ENCODE peak calls at places on chromosomes 1 and 21, in nine cellular contexts. Y is cardiac fibroblast, L is astrocyte of the spinal cord, J is endodermal cell, E is GM06990, Z is gastrocnemius medialis, Q is foreskin fibroblast, H is mammary epithelial cell, S is bronchial epithelial cell. V is an unnamed sample.

GRCh38 chr1:2480236-2480985 is 4.3 kb downstream of the PLCH2 start:
- DNase-seq in Y (no peak), L (no peak), J (no peak), E (no peak), Z (no peak), Q (no peak), H (no peak), S (no peak), V (no peak)

GRCh38 chr1:158035976-158036583 is 42.6 kb downstream of the KIRREL1 start:
- DNase-seq in Y (peak), L (peak), J (peak), E (no peak), Z (no peak), Q (peak), H (peak), S (peak), V (no peak)

GRCh38 chr1:151199860-151200581 is 1.7 kb downstream of the PIP5K1A start:
- DNase-seq in Y (peak), L (peak), J (no peak), E (no peak), Z (no peak), Q (peak), H (peak), S (peak), V (no peak)

GRCh38 chr1:160724445-160725242 is 13.0 kb upstream of the CD48 start:
- DNase-seq in Y (no peak), L (no peak), J (no peak), E (no peak), Z (no peak), Q (no peak), H (peak), S (peak), V (no peak)

GRCh38 chr1:199403421-199404116 is 623.9 kb upstream of the NR5A2 start:
- DNase-seq in Y (peak), L (peak), J (no peak), E (no peak), Z (no peak), Q (peak), H (no peak), S (no peak), V (no peak)

GRCh38 chr1:97499667-97500066 is 421.2 kb downstream of the DPYD start:
- DNase-seq in Y (peak), L (no peak), J (no peak), E (no peak), Z (no peak), Q (no peak), H (no peak), S (no peak), V (no peak)

GRCh38 chr21:29077651-29078090 is 4.2 kb upstream of the CCT8 start:
- DNase-seq in Y (peak), L (peak), J (no peak), E (peak), Z (no peak), Q (no peak), H (no peak), S (peak), V (no peak)

GRCh38 chr1:66624412-66625060 is 90.6 kb downstream of the SGIP1 start:
- DNase-seq in Y (peak), L (peak), J (no peak), E (no peak), Z (no peak), Q (peak), H (peak), S (peak), V (no peak)

GRCh38 chr21:34952701-34953100 is 96.4 kb downstream of the RUNX1 start:
- DNase-seq in Y (no peak), L (no peak), J (no peak), E (no peak), Z (no peak), Q (no peak), H (peak), S (peak), V (no peak)

GRCh38 chr1:102790997-102791396 is 317.3 kb downstream of the COL11A1 start:
- DNase-seq in Y (peak), L (peak), J (no peak), E (no peak), Z (no peak), Q (no peak), H (no peak), S (no peak), V (no peak)
- TF ChIP-seq CTCF in Y (peak), L (peak), J (peak), E (no peak), Z (no peak), Q (peak), H (no peak), S (no peak), V (no peak)

DNA sequence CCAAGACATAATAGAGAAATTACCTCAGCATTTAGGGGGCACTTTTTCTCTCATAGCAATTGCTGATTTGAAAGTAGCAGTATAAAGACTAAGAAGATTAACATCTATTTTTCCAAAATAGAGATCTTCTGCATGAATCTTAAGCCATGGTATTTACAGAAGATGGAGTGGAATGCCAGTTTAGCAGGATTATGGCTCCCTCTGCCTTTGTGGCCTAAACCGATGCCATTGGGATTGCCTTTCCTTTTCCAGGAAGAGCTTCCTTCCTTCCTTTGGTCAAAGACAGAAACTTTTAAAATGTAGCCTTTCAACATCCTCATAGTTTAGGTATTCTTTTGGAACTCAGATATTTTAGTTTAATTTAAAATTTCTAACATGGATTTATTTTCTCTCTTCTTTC is 39.4 kb downstream of the CFHR5 start:
- DNase-seq in Y (no peak), L (no peak), J (no peak), E (no peak), Z (no peak), Q (no peak), H (no peak), S (no peak), V (no peak)
- TF ChIP-seq CTCF in Y (no peak), L (no peak), J (no peak), E (no peak), Z (no peak), Q (no peak), H (no peak), S (no peak), V (no peak)

GRCh38 chr1:93738075-93738622 is 56.5 kb upstream of the BCAR3 start:
- DNase-seq in Y (peak), L (peak), J (no peak), E (no peak), Z (no peak), Q (peak), H (peak), S (peak), V (no peak)

GRCh38 chr1:93733340-93733739 is 51.7 kb upstream of the BCAR3 start:
- DNase-seq in Y (no peak), L (no peak), J (no peak), E (no peak), Z (no peak), Q (no peak), H (no peak), S (no peak), V (no peak)

GRCh38 chr1:93735722-93736121 is 54.1 kb upstream of the BCAR3 start:
- DNase-seq in Y (peak), L (peak), J (no peak), E (no peak), Z (no peak), Q (peak), H (peak), S (peak), V (no peak)

GRCh38 chr1:93732514-93732913 is 50.9 kb upstream of the BCAR3 start:
- DNase-seq in Y (no peak), L (no peak), J (peak), E (no peak), Z (no peak), Q (no peak), H (no peak), S (no peak), V (no peak)

GRCh38 chr1:93734999-93735398 is 53.4 kb upstream of the BCAR3 start:
- DNase-seq in Y (no peak), L (no peak), J (peak), E (no peak), Z (no peak), Q (no peak), H (no peak), S (no peak), V (no peak)
- TF ChIP-seq CTCF in Y (peak), L (peak), J (peak), E (peak), Z (no peak), Q (peak), H (no peak), S (no peak), V (no peak)

GRCh38 chr1:162753001-162753658 is 37.4 kb upstream of the HSD17B7 start:
- DNase-seq in Y (no peak), L (no peak), J (no peak), E (no peak), Z (no peak), Q (no peak), H (peak), S (no peak), V (no peak)

GRCh38 chr1:162753998-162754585 is 36.4 kb upstream of the HSD17B7 start:
- DNase-seq in Y (no peak), L (peak), J (no peak), E (no peak), Z (no peak), Q (peak), H (no peak), S (peak), V (no peak)

GRCh38 chr1:162755306-162755705 is 35.2 kb upstream of the HSD17B7 start:
- DNase-seq in Y (no peak), L (no peak), J (no peak), E (no peak), Z (no peak), Q (peak), H (no peak), S (peak), V (no peak)

GRCh38 chr1:162757476-162757875 is 33.0 kb upstream of the HSD17B7 start:
- DNase-seq in Y (peak), L (peak), J (no peak), E (no peak), Z (no peak), Q (no peak), H (no peak), S (no peak), V (no peak)

GRCh38 chr1:162756523-162756922 is 34.0 kb upstream of the HSD17B7 start:
- DNase-seq in Y (peak), L (no peak), J (no peak), E (no peak), Z (no peak), Q (peak), H (peak), S (peak), V (no peak)
- TF ChIP-seq CTCF in Y (no peak), L (no peak), J (peak), E (no peak), Z (no peak), Q (no peak), H (no peak), S (peak), V (no peak)

GRCh38 chr1:155607708-155608107 is 2.3 kb upstream of the MSTO1 start:
- DNase-seq in Y (no peak), L (no peak), J (no peak), E (no peak), Z (no peak), Q (peak), H (no peak), S (no peak), V (no peak)
- TF ChIP-seq CTCF in Y (no peak), L (no peak), J (peak), E (no peak), Z (no peak), Q (no peak), H (no peak), S (no peak), V (no peak)